ENCODE peak calls at places on chromosome 13, in four cellular contexts. M is upper lobe of left lung, G is small intestine, S is H1. L is an unnamed sample.

GRCh38 chr13:99033814-99034213 is 56.0 kb upstream of the DOCK9 start:
- DNase-seq in M (no peak), G (peak), S (no peak), L (no peak)

GRCh38 chr13:87527036-87527435 is 144.1 kb upstream of the SLITRK5 start:
- DNase-seq in M (no peak), G (no peak), S (no peak), L (no peak)

GRCh38 chr13:90708159-90708558 is 639.3 kb upstream of the MIR17HG start:
- DNase-seq in M (no peak), G (no peak), S (no peak), L (no peak)

GRCh38 chr13:41854758-41855157 is 106.2 kb downstream of the VWA8 start:
- DNase-seq in M (no peak), G (no peak), S (no peak), L (no peak)

GRCh38 chr13:93256998-93257397 is 30.4 kb downstream of the GPC6 start:
- DNase-seq in M (no peak), G (no peak), S (no peak), L (no peak)

GRCh38 chr13:44844786-44845185 is 144.5 kb downstream of the NUFIP1 start:
- DNase-seq in M (no peak), G (no peak), S (no peak), L (no peak)

GRCh38 chr13:110713981-110714797 is 689 bp downstream of the ING1 start:
- DNase-seq in M (peak), G (peak), S (no peak), L (peak)

GRCh38 chr13:40485611-40486517 is 180.6 kb downstream of the FOXO1 start:
- DNase-seq in M (no peak), G (peak), S (no peak), L (no peak)

GRCh38 chr13:81393686-81394085 is 1052.8 kb upstream of the SPRY2 start:
- DNase-seq in M (no peak), G (peak), S (no peak), L (no peak)

GRCh38 chr13:77691871-77692270 is 5.6 kb upstream of the SLAIN1 start:
- DNase-seq in M (no peak), G (no peak), S (no peak), L (no peak)

GRCh38 chr13:102033719-102034446 is 368.0 kb downstream of the FGF14 start:
- DNase-seq in M (no peak), G (no peak), S (no peak), L (no peak)

GRCh38 chr13:95260031-95260525 is 41.2 kb downstream of the ABCC4 start:
- DNase-seq in M (no peak), G (no peak), S (no peak), L (no peak)

DNA sequence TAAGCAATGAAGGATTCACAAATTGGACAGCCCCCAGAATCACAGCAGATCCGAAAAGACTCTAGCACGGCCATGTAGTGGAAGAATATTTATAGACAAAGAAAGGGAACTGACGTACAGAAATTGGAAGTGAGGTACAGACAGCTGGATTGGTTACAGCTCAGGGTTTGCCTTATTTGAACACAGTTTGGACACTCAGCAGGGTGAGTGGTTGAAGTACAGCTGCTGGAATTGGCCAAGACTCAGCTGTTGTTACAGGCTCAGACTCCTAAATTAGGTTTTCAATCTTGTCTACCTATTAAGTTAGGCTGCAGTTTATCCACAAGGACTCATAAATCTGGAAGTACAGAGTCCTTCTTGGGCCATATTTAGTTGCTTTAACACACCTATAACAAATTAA is 5.8 kb upstream of the CFAP97D2 start:
- DNase-seq in M (no peak), G (no peak), S (no peak), L (no peak)
- H3K27ac ChIP-seq in M (no peak), G (no peak), S (no peak), L (no peak)

GRCh38 chr13:31807090-31807541 is 67.8 kb downstream of the RXFP2 start:
- DNase-seq in M (no peak), G (no peak), S (no peak), L (no peak)
- H3K27ac ChIP-seq in M (peak), G (no peak), S (no peak), L (no peak)

DNA sequence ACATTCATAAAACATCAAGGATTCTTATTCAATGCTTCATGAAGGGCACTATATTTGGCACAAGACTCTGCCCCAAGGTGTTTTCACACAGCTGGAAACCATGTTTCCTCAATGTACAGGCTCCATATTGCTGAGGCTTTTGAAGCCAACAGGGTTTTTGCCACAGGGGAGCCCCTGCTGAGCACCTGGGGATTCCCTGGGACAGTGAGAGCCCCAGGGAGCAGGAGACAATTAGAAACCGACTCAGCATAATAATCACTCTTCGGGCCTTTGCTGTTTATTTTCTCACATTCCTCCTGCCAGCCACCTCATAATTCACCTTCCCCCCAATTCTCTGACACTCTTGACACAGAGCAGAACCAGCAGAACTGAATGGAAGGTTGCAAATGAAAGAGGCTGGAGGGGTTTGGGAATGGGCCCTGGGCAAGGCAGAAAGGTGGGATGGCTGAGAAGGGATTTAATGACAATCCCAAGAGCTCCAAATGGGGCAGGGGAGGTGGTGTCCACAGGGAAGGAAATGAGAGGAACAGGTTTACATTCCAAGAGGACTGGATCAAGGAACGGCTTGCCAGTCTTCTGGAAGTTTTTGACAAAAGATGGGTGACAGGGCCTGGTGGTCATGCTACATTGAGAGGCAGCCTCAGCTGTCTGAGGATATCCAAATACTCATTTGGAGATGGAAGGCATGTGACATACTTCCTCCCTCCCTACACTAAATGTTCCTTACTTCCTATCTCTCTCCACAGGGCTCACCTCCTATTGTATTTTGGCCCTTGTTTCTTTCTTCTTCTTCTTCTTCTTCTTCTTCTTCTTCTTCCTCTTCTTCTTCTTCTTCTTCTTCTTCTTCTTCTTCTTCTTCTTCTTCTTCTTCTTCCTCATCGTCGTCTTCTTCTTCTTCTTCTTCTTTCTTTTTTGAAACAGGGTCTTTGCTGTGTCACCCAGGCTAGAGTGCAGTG is 72.1 kb upstream of the POMP start:
- DNase-seq in M (no peak), G (no peak), S (no peak), L (no peak)
- H3K27ac ChIP-seq in M (no peak), G (no peak), S (no peak), L (no peak)

GRCh38 chr13:74003374-74003773 is 130.8 kb downstream of the KLF12 start:
- DNase-seq in M (no peak), G (no peak), S (no peak), L (no peak)
- H3K27ac ChIP-seq in M (no peak), G (no peak), S (no peak), L (no peak)

DNA sequence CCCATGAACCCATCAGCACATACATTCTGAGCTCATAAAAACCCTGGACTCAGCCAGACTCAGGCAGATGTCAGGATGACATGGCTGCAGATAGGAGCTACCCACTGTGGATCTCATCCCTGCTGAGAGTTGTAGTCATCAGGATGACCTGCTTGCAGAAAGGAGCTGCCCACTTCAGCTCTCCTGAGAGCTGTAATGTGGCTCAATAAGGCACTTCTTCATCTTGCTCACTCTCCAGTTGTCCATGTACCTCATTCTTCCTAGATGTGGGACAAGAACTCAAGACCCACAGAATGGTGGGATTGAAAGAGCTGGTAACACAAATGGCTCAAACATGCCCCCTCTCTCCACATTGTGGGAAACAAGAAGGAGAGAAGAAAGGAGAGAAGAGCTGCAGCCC is 58.2 kb downstream of the SLITRK1 start:
- DNase-seq in M (no peak), G (no peak), S (no peak), L (no peak)
- H3K27ac ChIP-seq in M (no peak), G (no peak), S (no peak), L (no peak)

DNA sequence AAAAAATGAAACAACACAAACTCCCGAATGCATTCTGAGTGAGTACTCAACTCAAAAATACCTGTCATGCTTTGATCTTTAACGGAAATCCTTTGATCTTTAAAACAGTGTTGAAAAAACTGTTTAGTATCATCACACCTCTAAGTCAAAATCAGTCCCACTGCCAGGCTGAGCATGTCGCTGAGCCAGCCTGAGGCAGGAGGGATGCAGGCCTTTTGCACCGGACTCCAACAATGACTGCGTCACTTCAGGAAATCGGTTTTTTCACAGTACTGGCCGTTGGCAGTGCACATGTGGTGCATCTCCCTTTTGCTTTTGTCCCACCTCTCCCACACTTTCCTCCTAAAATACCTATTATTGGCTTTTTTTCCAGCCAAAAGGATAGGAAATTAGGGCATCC is 78.2 kb downstream of the SHISA2 start:
- DNase-seq in M (no peak), G (no peak), S (no peak), L (no peak)
- H3K27ac ChIP-seq in M (no peak), G (no peak), S (no peak), L (no peak)

L was measured in aorta.